ENCODE peak calls at places on chromosomes 4 and X, in seven cellular contexts. One of them, this sample, is unnamed.

GRCh38 chr4:166673911-166674310 is 560.4 kb downstream of the SPOCK3 start:
- DNase-seq in cardiac muscle cell: no peak
- DNase-seq in RCC 7860: no peak
- DNase-seq in activated T-helper 1 cell treated with Interleukin-2 at 50 U/mL for 16 hours: no peak
- DNase-seq in activated CD8-positive, alpha-beta T cell treated with anti-CD3 and anti-CD28 coated beads for 36 hours: no peak
- DNase-seq in endothelial cell: no peak
- DNase-seq in H7: no peak
- DNase-seq in this sample: no peak

GRCh38 chr4:60805500-60806313 is 394.4 kb upstream of the ADGRL3 start:
- DNase-seq in cardiac muscle cell: peak; percentile 51
- DNase-seq in endothelial cell: peak; percentile 36
- DNase-seq in H7: peak; percentile 9
- DNase-seq in activated T-helper 1 cell treated with Interleukin-2 at 50 U/mL for 16 hours: no peak
- DNase-seq in RCC 7860: no peak
- DNase-seq in activated CD8-positive, alpha-beta T cell treated with anti-CD3 and anti-CD28 coated beads for 36 hours: no peak
- DNase-seq in this sample: peak; percentile 9

GRCh38 chr4:17688011-17688441 is 73.6 kb downstream of the MED28 start:
- DNase-seq in activated T-helper 1 cell treated with Interleukin-2 at 50 U/mL for 16 hours: no peak
- DNase-seq in H7: no peak
- DNase-seq in cardiac muscle cell: no peak
- DNase-seq in RCC 7860: no peak
- DNase-seq in activated CD8-positive, alpha-beta T cell treated with anti-CD3 and anti-CD28 coated beads for 36 hours: no peak
- DNase-seq in endothelial cell: no peak
- DNase-seq in this sample: no peak

GRCh38 chr4:77045490-77045889 is 30.3 kb downstream of the CCNI start:
- DNase-seq in activated CD8-positive, alpha-beta T cell treated with anti-CD3 and anti-CD28 coated beads for 36 hours: no peak
- DNase-seq in H7: no peak
- DNase-seq in endothelial cell: no peak
- DNase-seq in cardiac muscle cell: peak; percentile 23
- DNase-seq in activated T-helper 1 cell treated with Interleukin-2 at 50 U/mL for 16 hours: no peak
- DNase-seq in RCC 7860: no peak
- DNase-seq in this sample: no peak

GRCh38 chr4:14916554-14917304 is 85.6 kb upstream of the CPEB2 start:
- DNase-seq in activated T-helper 1 cell treated with Interleukin-2 at 50 U/mL for 16 hours: no peak
- DNase-seq in RCC 7860: peak; percentile 84
- DNase-seq in H7: no peak
- DNase-seq in cardiac muscle cell: no peak
- DNase-seq in activated CD8-positive, alpha-beta T cell treated with anti-CD3 and anti-CD28 coated beads for 36 hours: no peak
- DNase-seq in endothelial cell: no peak
- DNase-seq in this sample: no peak

GRCh38 chr4:146520894-146521542 is 722 bp downstream of the SLC10A7 start:
- DNase-seq in RCC 7860: peak; percentile 43
- DNase-seq in activated CD8-positive, alpha-beta T cell treated with anti-CD3 and anti-CD28 coated beads for 36 hours: peak; percentile 52
- DNase-seq in H7: peak; percentile 6
- DNase-seq in endothelial cell: no peak
- DNase-seq in activated T-helper 1 cell treated with Interleukin-2 at 50 U/mL for 16 hours: no peak
- DNase-seq in cardiac muscle cell: peak; percentile 63
- DNase-seq in this sample: peak; percentile 20

GRCh38 chr4:10734697-10735096 is 50.1 kb upstream of the CLNK start:
- DNase-seq in cardiac muscle cell: no peak
- DNase-seq in RCC 7860: no peak
- DNase-seq in endothelial cell: no peak
- DNase-seq in H7: no peak
- DNase-seq in activated CD8-positive, alpha-beta T cell treated with anti-CD3 and anti-CD28 coated beads for 36 hours: peak; percentile 23
- DNase-seq in activated T-helper 1 cell treated with Interleukin-2 at 50 U/mL for 16 hours: no peak
- DNase-seq in this sample: no peak

GRCh38 chrX:10526442-10526841 is 93.9 kb downstream of the MID1 start:
- DNase-seq in activated T-helper 1 cell treated with Interleukin-2 at 50 U/mL for 16 hours: no peak
- DNase-seq in endothelial cell: no peak
- DNase-seq in RCC 7860: no peak
- DNase-seq in H7: no peak
- DNase-seq in cardiac muscle cell: no peak
- DNase-seq in activated CD8-positive, alpha-beta T cell treated with anti-CD3 and anti-CD28 coated beads for 36 hours: no peak
- DNase-seq in this sample: no peak

GRCh38 chrX:100048156-100048555 is 361.9 kb downstream of the PCDH19 start:
- DNase-seq in activated CD8-positive, alpha-beta T cell treated with anti-CD3 and anti-CD28 coated beads for 36 hours: no peak
- DNase-seq in RCC 7860: no peak
- DNase-seq in endothelial cell: no peak
- DNase-seq in activated T-helper 1 cell treated with Interleukin-2 at 50 U/mL for 16 hours: no peak
- DNase-seq in H7: peak; percentile 5
- DNase-seq in cardiac muscle cell: no peak
- DNase-seq in this sample: no peak

GRCh38 chrX:119072771-119073170 is at the start of gene CT47C1:
- DNase-seq in cardiac muscle cell: no peak
- DNase-seq in H7: no peak
- DNase-seq in endothelial cell: no peak
- DNase-seq in RCC 7860: no peak
- DNase-seq in activated CD8-positive, alpha-beta T cell treated with anti-CD3 and anti-CD28 coated beads for 36 hours: no peak
- DNase-seq in activated T-helper 1 cell treated with Interleukin-2 at 50 U/mL for 16 hours: no peak
- DNase-seq in this sample: no peak

GRCh38 chr4:3285558-3286334 is 7.1 kb upstream of the RGS12 start:
- DNase-seq in activated CD8-positive, alpha-beta T cell treated with anti-CD3 and anti-CD28 coated beads for 36 hours: no peak
- DNase-seq in H7: peak; percentile 41
- DNase-seq in activated T-helper 1 cell treated with Interleukin-2 at 50 U/mL for 16 hours: no peak
- DNase-seq in cardiac muscle cell: no peak
- DNase-seq in RCC 7860: no peak
- DNase-seq in endothelial cell: no peak
- DNase-seq in this sample: peak; percentile 18

GRCh38 chr4:10033191-10033881 is 12.0 kb upstream of the SLC2A9 start:
- DNase-seq in endothelial cell: peak; percentile 18
- DNase-seq in H7: no peak
- DNase-seq in cardiac muscle cell: no peak
- DNase-seq in RCC 7860: peak; percentile 67
- DNase-seq in activated CD8-positive, alpha-beta T cell treated with anti-CD3 and anti-CD28 coated beads for 36 hours: peak; percentile 26
- DNase-seq in activated T-helper 1 cell treated with Interleukin-2 at 50 U/mL for 16 hours: no peak
- DNase-seq in this sample: no peak

GRCh38 chr4:147799986-147800555 is 68.2 kb downstream of the ARHGAP10 start:
- DNase-seq in activated T-helper 1 cell treated with Interleukin-2 at 50 U/mL for 16 hours: peak; percentile 9
- DNase-seq in H7: peak; percentile 10
- DNase-seq in activated CD8-positive, alpha-beta T cell treated with anti-CD3 and anti-CD28 coated beads for 36 hours: peak; percentile 86
- DNase-seq in RCC 7860: peak; percentile 39
- DNase-seq in cardiac muscle cell: no peak
- DNase-seq in endothelial cell: no peak
- DNase-seq in this sample: no peak

GRCh38 chr4:176342384-176342783 is 22.6 kb downstream of the SPCS3 start:
- DNase-seq in endothelial cell: no peak
- DNase-seq in H7: no peak
- DNase-seq in cardiac muscle cell: no peak
- DNase-seq in RCC 7860: no peak
- DNase-seq in activated T-helper 1 cell treated with Interleukin-2 at 50 U/mL for 16 hours: no peak
- DNase-seq in activated CD8-positive, alpha-beta T cell treated with anti-CD3 and anti-CD28 coated beads for 36 hours: no peak
- DNase-seq in this sample: no peak

GRCh38 chrX:65750674-65751469 is 83.4 kb downstream of the MSN start:
- DNase-seq in activated CD8-positive, alpha-beta T cell treated with anti-CD3 and anti-CD28 coated beads for 36 hours: peak; percentile 57
- DNase-seq in H7: no peak
- DNase-seq in cardiac muscle cell: no peak
- DNase-seq in RCC 7860: no peak
- DNase-seq in activated T-helper 1 cell treated with Interleukin-2 at 50 U/mL for 16 hours: no peak
- DNase-seq in endothelial cell: no peak
- DNase-seq in this sample: no peak

GRCh38 chrX:136906921-136907510 is 26.5 kb upstream of the RBMX start:
- DNase-seq in cardiac muscle cell: no peak
- DNase-seq in activated CD8-positive, alpha-beta T cell treated with anti-CD3 and anti-CD28 coated beads for 36 hours: no peak
- DNase-seq in H7: no peak
- DNase-seq in endothelial cell: no peak
- DNase-seq in RCC 7860: no peak
- DNase-seq in activated T-helper 1 cell treated with Interleukin-2 at 50 U/mL for 16 hours: no peak
- DNase-seq in this sample: no peak

GRCh38 chrX:2574271-2574670 is 73.5 kb upstream of the DHRSX start:
- DNase-seq in activated CD8-positive, alpha-beta T cell treated with anti-CD3 and anti-CD28 coated beads for 36 hours: no peak
- DNase-seq in activated T-helper 1 cell treated with Interleukin-2 at 50 U/mL for 16 hours: no peak
- DNase-seq in RCC 7860: no peak
- DNase-seq in cardiac muscle cell: no peak
- DNase-seq in endothelial cell: no peak
- DNase-seq in H7: no peak
- DNase-seq in this sample: no peak

GRCh38 chr4:125765936-125766335 is 451.2 kb downstream of the FAT4 start:
- DNase-seq in activated T-helper 1 cell treated with Interleukin-2 at 50 U/mL for 16 hours: no peak
- DNase-seq in endothelial cell: no peak
- DNase-seq in RCC 7860: no peak
- DNase-seq in cardiac muscle cell: no peak
- DNase-seq in H7: no peak
- DNase-seq in activated CD8-positive, alpha-beta T cell treated with anti-CD3 and anti-CD28 coated beads for 36 hours: no peak
- DNase-seq in this sample: no peak

GRCh38 chr4:102089850-102090621 is 255.2 kb downstream of the SLC39A8 start:
- DNase-seq in activated CD8-positive, alpha-beta T cell treated with anti-CD3 and anti-CD28 coated beads for 36 hours: no peak
- DNase-seq in RCC 7860: no peak
- DNase-seq in cardiac muscle cell: no peak
- DNase-seq in endothelial cell: no peak
- DNase-seq in H7: no peak
- DNase-seq in activated T-helper 1 cell treated with Interleukin-2 at 50 U/mL for 16 hours: no peak
- DNase-seq in this sample: no peak

GRCh38 chr4:186634591-186635128 is 79.3 kb upstream of the MTNR1A start:
- DNase-seq in activated CD8-positive, alpha-beta T cell treated with anti-CD3 and anti-CD28 coated beads for 36 hours: no peak
- DNase-seq in H7: no peak
- DNase-seq in activated T-helper 1 cell treated with Interleukin-2 at 50 U/mL for 16 hours: no peak
- DNase-seq in cardiac muscle cell: no peak
- DNase-seq in endothelial cell: no peak
- DNase-seq in RCC 7860: no peak
- DNase-seq in this sample: no peak

GRCh38 chrX:12007881-12008280 is 130.4 kb upstream of the FRMPD4 start:
- DNase-seq in activated T-helper 1 cell treated with Interleukin-2 at 50 U/mL for 16 hours: no peak
- DNase-seq in activated CD8-positive, alpha-beta T cell treated with anti-CD3 and anti-CD28 coated beads for 36 hours: peak; percentile 14
- DNase-seq in endothelial cell: no peak
- DNase-seq in H7: no peak
- DNase-seq in RCC 7860: peak; percentile 76
- DNase-seq in cardiac muscle cell: no peak
- DNase-seq in this sample: no peak